ENCODE peak calls at places on chromosomes 13 and 19, in eight cellular contexts. T, H, S, J, K, N, W and Y are unnamed samples.

GRCh38 chr19:57708641-57709354 is at the start of gene ZNF154:
- DNase-seq in T (peak; percentile 18), H (no peak), S (peak; percentile 40), J (peak; percentile 47), K (no peak), N (peak; percentile 72), W (peak; percentile 22), Y (peak; percentile 58)

GRCh38 chr19:8663920-8664670 is 33.7 kb downstream of the NFILZ start:
- DNase-seq in T (peak; percentile 18), H (peak; percentile 43), S (no peak), J (peak; percentile 65), K (no peak), N (no peak), W (no peak), Y (no peak)

GRCh38 chr19:46913852-46914430 is 53.1 kb downstream of the ARHGAP35 start:
- DNase-seq in T (no peak), H (peak; percentile 14), S (no peak), J (peak; percentile 31), K (peak; percentile 16), N (no peak), W (no peak), Y (peak; percentile 25)

GRCh38 chr19:7533281-7533819 is 2.2 kb upstream of the PNPLA6 start:
- DNase-seq in T (no peak), H (no peak), S (peak; percentile 43), J (no peak), K (no peak), N (peak; percentile 86), W (no peak), Y (peak; percentile 9)

GRCh38 chr19:6026390-6026897 is 48.5 kb upstream of the RANBP3 start:
- DNase-seq in T (no peak), H (no peak), S (no peak), J (no peak), K (no peak), N (peak; percentile 48), W (no peak), Y (no peak)

GRCh38 chr13:110640591-110641029 is 25.3 kb downstream of the NAXD start:
- DNase-seq in T (no peak), H (no peak), S (no peak), J (no peak), K (no peak), N (no peak), W (no peak), Y (no peak)

GRCh38 chr19:4272894-4273293 is 6.2 kb upstream of the SHD start:
- DNase-seq in T (no peak), H (no peak), S (no peak), J (no peak), K (no peak), N (no peak), W (no peak), Y (no peak)

GRCh38 chr19:51144482-51145045 is 2.5 kb downstream of the SIGLEC7 start:
- DNase-seq in T (no peak), H (no peak), S (no peak), J (no peak), K (no peak), N (peak; percentile 68), W (no peak), Y (no peak)

GRCh38 chr19:53951436-53951835 is 11.3 kb upstream of the CACNG8 start:
- DNase-seq in T (no peak), H (no peak), S (no peak), J (no peak), K (no peak), N (no peak), W (no peak), Y (no peak)

GRCh38 chr19:1460033-1460995 is 10.4 kb downstream of the APC2 start:
- DNase-seq in T (no peak), H (no peak), S (no peak), J (no peak), K (no peak), N (no peak), W (no peak), Y (no peak)

GRCh38 chr19:46602392-46603194 is 1.5 kb downstream of the CALM3 start:
- DNase-seq in T (peak; percentile 57), H (no peak), S (peak; percentile 39), J (no peak), K (no peak), N (peak; percentile 86), W (no peak), Y (peak; percentile 29)

GRCh38 chr13:28046981-28047380 is 53.4 kb downstream of the FLT3 start:
- DNase-seq in T (no peak), H (no peak), S (no peak), J (no peak), K (no peak), N (no peak), W (no peak), Y (no peak)

GRCh38 chr13:110382229-110382628 is 75.1 kb downstream of the COL4A2 start:
- DNase-seq in T (no peak), H (no peak), S (no peak), J (no peak), K (no peak), N (no peak), W (no peak), Y (no peak)

GRCh38 chr19:39038098-39038497 is 5.7 kb upstream of the FBXO27 start:
- DNase-seq in T (no peak), H (peak; percentile 53), S (peak; percentile 16), J (no peak), K (no peak), N (no peak), W (no peak), Y (peak; percentile 27)

GRCh38 chr19:3324405-3324856 is 42.0 kb upstream of the NFIC start:
- DNase-seq in T (peak; percentile 75), H (peak; percentile 71), S (peak; percentile 35), J (peak; percentile 60), K (peak; percentile 16), N (peak; percentile 94), W (peak; percentile 62), Y (no peak)

GRCh38 chr13:25213716-25214115 is 41.6 kb upstream of the AMER2 start:
- DNase-seq in T (no peak), H (no peak), S (no peak), J (no peak), K (no peak), N (peak; percentile 69), W (no peak), Y (no peak)

GRCh38 chr13:64428196-64428595 is 2801.9 kb downstream of the PCDH9 start:
- DNase-seq in T (no peak), H (no peak), S (no peak), J (no peak), K (no peak), N (no peak), W (no peak), Y (no peak)

GRCh38 chr19:43474487-43474886 is 9.1 kb upstream of the LYPD3 start:
- DNase-seq in T (no peak), H (no peak), S (no peak), J (no peak), K (no peak), N (no peak), W (no peak), Y (no peak)

GRCh38 chr19:41377977-41378707 is 1.8 kb downstream of the TMEM91 start:
- DNase-seq in T (no peak), H (no peak), S (no peak), J (no peak), K (no peak), N (no peak), W (no peak), Y (no peak)

GRCh38 chr13:25175431-25175830 is 3.3 kb upstream of the AMER2 start:
- DNase-seq in T (no peak), H (no peak), S (no peak), J (no peak), K (no peak), N (no peak), W (no peak), Y (no peak)

GRCh38 chr19:1132625-1133383 is 29.0 kb downstream of the GPX4 start:
- DNase-seq in T (no peak), H (no peak), S (no peak), J (no peak), K (no peak), N (no peak), W (no peak), Y (peak; percentile 1)

GRCh38 chr19:10593820-10594637 is 6.9 kb upstream of the AP1M2 start:
- DNase-seq in T (no peak), H (peak; percentile 94), S (peak; percentile 29), J (no peak), K (no peak), N (peak; percentile 93), W (no peak), Y (peak; percentile 59)

GRCh38 chr19:5392476-5392875 is 51.9 kb upstream of the PTPRS start:
- DNase-seq in T (no peak), H (no peak), S (no peak), J (no peak), K (no peak), N (no peak), W (no peak), Y (no peak)

GRCh38 chr19:722553-723101 is 13.9 kb downstream of the PALM start:
- DNase-seq in T (no peak), H (no peak), S (peak; percentile 6), J (no peak), K (no peak), N (no peak), W (no peak), Y (no peak)

GRCh38 chr19:44260343-44260681 is 626 bp downstream of the ZNF233 start:
- DNase-seq in T (no peak), H (no peak), S (no peak), J (no peak), K (no peak), N (no peak), W (no peak), Y (no peak)

GRCh38 chr13:73370066-73370465 is 311.3 kb downstream of the KLF5 start:
- DNase-seq in T (no peak), H (no peak), S (no peak), J (no peak), K (no peak), N (no peak), W (no peak), Y (no peak)

GRCh38 chr19:6707658-6708018 is 12.8 kb downstream of the C3 start:
- DNase-seq in T (no peak), H (no peak), S (no peak), J (no peak), K (no peak), N (no peak), W (no peak), Y (no peak)

GRCh38 chr13:78215458-78215857 is 296.8 kb upstream of the EDNRB start:
- DNase-seq in T (no peak), H (no peak), S (no peak), J (no peak), K (no peak), N (no peak), W (no peak), Y (no peak)

GRCh38 chr13:21069561-21070004 is 8.2 kb upstream of the LATS2 start:
- DNase-seq in T (no peak), H (no peak), S (no peak), J (no peak), K (peak; percentile 80), N (no peak), W (no peak), Y (no peak)

GRCh38 chr19:8038815-8039214 is 13.7 kb upstream of the CCL25 start:
- DNase-seq in T (no peak), H (no peak), S (no peak), J (no peak), K (no peak), N (no peak), W (no peak), Y (no peak)

GRCh38 chr13:49679244-49679643 is 12.0 kb downstream of the EBPL start:
- DNase-seq in T (no peak), H (no peak), S (peak; percentile 1), J (peak; percentile 38), K (peak; percentile 41), N (peak; percentile 43), W (no peak), Y (peak; percentile 16)

GRCh38 chr19:17677002-17677401 is 11.2 kb downstream of the UNC13A start:
- DNase-seq in T (no peak), H (peak; percentile 26), S (no peak), J (peak; percentile 23), K (no peak), N (no peak), W (no peak), Y (no peak)

GRCh38 chr19:56678205-56678604 is 6.6 kb upstream of the ZNF835 start:
- DNase-seq in T (no peak), H (no peak), S (peak; percentile 38), J (no peak), K (no peak), N (no peak), W (no peak), Y (no peak)